ENCODE peak calls at places on chromosomes 7 and 10, in eight cellular contexts. One of them, this sample, is unnamed.

GRCh38 chr10:35236739-35237138 is 99.6 kb upstream of the CCNY start:
- DNase-seq in 8988T: no peak
- DNase-seq in endothelial cell of umbilical vein: peak
- DNase-seq in NCI-H345: no peak
- DNase-seq in GM20000: no peak
- DNase-seq in pancreas: no peak
- DNase-seq in NCI-H1105: no peak
- DNase-seq in CD8-positive, alpha-beta T cell: no peak
- DNase-seq in this sample: no peak

GRCh38 chr10:72340510-72340895 is 14.2 kb downstream of the DNAJB12 start:
- DNase-seq in NCI-H1105: no peak
- DNase-seq in CD8-positive, alpha-beta T cell: peak
- DNase-seq in GM20000: peak
- DNase-seq in NCI-H345: peak
- DNase-seq in pancreas: peak
- DNase-seq in endothelial cell of umbilical vein: peak
- DNase-seq in 8988T: peak
- DNase-seq in this sample: peak

GRCh38 chr10:42981358-42982236 is 95.3 kb upstream of the RET start:
- DNase-seq in 8988T: no peak
- DNase-seq in NCI-H1105: no peak
- DNase-seq in CD8-positive, alpha-beta T cell: peak
- DNase-seq in endothelial cell of umbilical vein: no peak
- DNase-seq in GM20000: no peak
- DNase-seq in NCI-H345: no peak
- DNase-seq in pancreas: no peak
- DNase-seq in this sample: no peak

GRCh38 chr7:136741941-136742340 is 126.5 kb upstream of the CHRM2 start:
- DNase-seq in NCI-H345: no peak
- DNase-seq in NCI-H1105: no peak
- DNase-seq in CD8-positive, alpha-beta T cell: no peak
- DNase-seq in pancreas: no peak
- DNase-seq in 8988T: no peak
- DNase-seq in endothelial cell of umbilical vein: no peak
- DNase-seq in GM20000: no peak
- DNase-seq in this sample: no peak

GRCh38 chr7:108134486-108134885 is 4.3 kb upstream of the LAMB4 start:
- DNase-seq in NCI-H1105: no peak
- DNase-seq in NCI-H345: no peak
- DNase-seq in pancreas: no peak
- DNase-seq in endothelial cell of umbilical vein: no peak
- DNase-seq in GM20000: no peak
- DNase-seq in 8988T: no peak
- DNase-seq in CD8-positive, alpha-beta T cell: no peak
- DNase-seq in this sample: no peak

GRCh38 chr10:79148452-79149344 is 79.9 kb downstream of the ZMIZ1 start:
- DNase-seq in CD8-positive, alpha-beta T cell: no peak
- DNase-seq in 8988T: no peak
- DNase-seq in endothelial cell of umbilical vein: peak
- DNase-seq in NCI-H345: no peak
- DNase-seq in NCI-H1105: no peak
- DNase-seq in pancreas: no peak
- DNase-seq in GM20000: no peak
- DNase-seq in this sample: no peak

GRCh38 chr7:36473454-36474282 is 84.0 kb downstream of the ANLN start:
- DNase-seq in endothelial cell of umbilical vein: peak
- DNase-seq in 8988T: no peak
- DNase-seq in NCI-H345: peak
- DNase-seq in NCI-H1105: peak
- DNase-seq in CD8-positive, alpha-beta T cell: no peak
- DNase-seq in pancreas: peak
- DNase-seq in GM20000: peak
- DNase-seq in this sample: no peak

GRCh38 chr10:113911839-113912238 is 57.4 kb downstream of the NHLRC2 start:
- DNase-seq in NCI-H1105: no peak
- DNase-seq in GM20000: no peak
- DNase-seq in pancreas: no peak
- DNase-seq in CD8-positive, alpha-beta T cell: no peak
- DNase-seq in 8988T: no peak
- DNase-seq in endothelial cell of umbilical vein: no peak
- DNase-seq in NCI-H345: no peak
- DNase-seq in this sample: no peak

GRCh38 chr10:101331960-101332359 is 22.0 kb upstream of the BTRC start:
- DNase-seq in NCI-H345: no peak
- DNase-seq in GM20000: no peak
- DNase-seq in 8988T: no peak
- DNase-seq in pancreas: no peak
- DNase-seq in NCI-H1105: no peak
- DNase-seq in endothelial cell of umbilical vein: no peak
- DNase-seq in CD8-positive, alpha-beta T cell: no peak
- DNase-seq in this sample: no peak

GRCh38 chr7:93920496-93921189 is 892 bp upstream of the GNG11 start:
- DNase-seq in GM20000: no peak
- DNase-seq in NCI-H1105: no peak
- DNase-seq in CD8-positive, alpha-beta T cell: no peak
- DNase-seq in endothelial cell of umbilical vein: peak
- DNase-seq in 8988T: no peak
- DNase-seq in pancreas: no peak
- DNase-seq in NCI-H345: no peak
- DNase-seq in this sample: no peak